ENCODE peak calls at places on chromosomes 11 and 22, in four cellular contexts. C is kidney epithelial cell, M is BE2C, U is psoas muscle. K is an unnamed sample.

GRCh38 chr22:44676441-44677298 is 25.3 kb upstream of the PRR5 start:
- DNase-seq in U (no peak), M (peak; percentile 61), C (no peak), K (no peak)

GRCh38 chr11:44630511-44631210 is 65.2 kb downstream of the CD82 start:
- DNase-seq in U (no peak), C (no peak), M (no peak), K (peak; percentile 5)

GRCh38 chr11:61616443-61616842 is 35.6 kb upstream of the SYT7 start:
- DNase-seq in C (no peak), M (no peak), U (no peak), K (no peak)

GRCh38 chr22:50085211-50085999 is at the start of gene MLC1:
- DNase-seq in M (no peak), U (no peak), C (no peak), K (no peak)

GRCh38 chr11:79237676-79238075 is 203.2 kb downstream of the TENM4 start:
- DNase-seq in C (peak; percentile 86), U (no peak), M (no peak), K (no peak)

GRCh38 chr11:63897459-63898156 is 19.4 kb downstream of the RCOR2 start:
- DNase-seq in U (no peak), C (no peak), M (no peak), K (no peak)

GRCh38 chr11:119702261-119702591 is 26.8 kb downstream of the NECTIN1 start:
- DNase-seq in C (no peak), U (no peak), M (peak; percentile 72), K (no peak)

GRCh38 chr11:83241291-83241946 is 44.7 kb downstream of the CCDC90B start:
- DNase-seq in M (peak; percentile 70), C (peak; percentile 31), U (no peak), K (peak; percentile 83)

GRCh38 chr11:130865091-130865771 is 51.0 kb downstream of the SNX19 start:
- DNase-seq in U (peak; percentile 36), C (no peak), M (no peak), K (no peak)

GRCh38 chr22:38208549-38209097 is 6.8 kb downstream of the MAFF start:
- DNase-seq in M (no peak), C (no peak), U (no peak), K (no peak)

GRCh38 chr22:27032121-27032761 is 374.9 kb downstream of the MIAT start:
- DNase-seq in C (no peak), M (peak; percentile 60), U (peak; percentile 21), K (peak; percentile 46)

GRCh38 chr11:86115542-86116385 is 46.9 kb upstream of the PICALM start:
- DNase-seq in C (no peak), M (no peak), U (no peak), K (no peak)

GRCh38 chr11:128463386-128463829 is 124.0 kb downstream of the ETS1 start:
- DNase-seq in U (no peak), M (no peak), C (peak; percentile 93), K (no peak)

GRCh38 chr11:104154296-104154695 is 9.7 kb downstream of the PDGFD start:
- DNase-seq in U (no peak), C (no peak), M (no peak), K (no peak)

GRCh38 chr11:16786131-16786530 is 47.7 kb downstream of the C11orf58 start:
- DNase-seq in C (no peak), M (no peak), U (no peak), K (no peak)

GRCh38 chr11:126172596-126173038 is 38.8 kb downstream of the RPUSD4 start:
- DNase-seq in M (no peak), U (no peak), C (no peak), K (no peak)

GRCh38 chr22:37241351-37242142 is 2.5 kb downstream of the RAC2 start:
- DNase-seq in U (no peak), M (no peak), C (no peak), K (peak; percentile 33)

GRCh38 chr22:43128116-43128515 is 15.1 kb downstream of the MCAT start:
- DNase-seq in C (no peak), M (no peak), U (no peak), K (no peak)

GRCh38 chr11:79139900-79140299 is 300.9 kb downstream of the TENM4 start:
- DNase-seq in M (no peak), C (no peak), U (no peak), K (no peak)

GRCh38 chr11:70952171-70952570 is 300.2 kb downstream of the SHANK2 start:
- DNase-seq in U (no peak), M (no peak), C (no peak), K (no peak)

GRCh38 chr11:110317516-110317932 is 21.1 kb upstream of the RDX start:
- DNase-seq in C (no peak), M (peak; percentile 56), U (no peak), K (no peak)

GRCh38 chr11:11177156-11177808 is 175.8 kb downstream of the CSNK2A3 start:
- DNase-seq in M (no peak), C (no peak), U (no peak), K (no peak)

GRCh38 chr11:70470127-70470526 is 71.8 kb downstream of the CTTN start:
- DNase-seq in C (no peak), U (no peak), M (no peak), K (peak; percentile 53)

GRCh38 chr22:20244744-20245576 is 23.2 kb downstream of the RTN4R start:
- DNase-seq in C (no peak), U (no peak), M (peak; percentile 46), K (no peak)

GRCh38 chr11:128772814-128773213 is 78.9 kb downstream of the FLI1 start:
- DNase-seq in C (no peak), U (peak; percentile 39), M (peak; percentile 63), K (peak; percentile 51)

GRCh38 chr11:113110046-113110445 is 148.8 kb downstream of the NCAM1 start:
- DNase-seq in M (no peak), U (no peak), C (no peak), K (no peak)

GRCh38 chr11:36452987-36453386 is 57.1 kb downstream of the TRAF6 start:
- DNase-seq in C (no peak), M (no peak), U (no peak), K (no peak)

GRCh38 chr11:107988397-107989158 is 20.1 kb upstream of the CUL5 start:
- DNase-seq in M (no peak), U (no peak), C (no peak), K (no peak)

DNA sequence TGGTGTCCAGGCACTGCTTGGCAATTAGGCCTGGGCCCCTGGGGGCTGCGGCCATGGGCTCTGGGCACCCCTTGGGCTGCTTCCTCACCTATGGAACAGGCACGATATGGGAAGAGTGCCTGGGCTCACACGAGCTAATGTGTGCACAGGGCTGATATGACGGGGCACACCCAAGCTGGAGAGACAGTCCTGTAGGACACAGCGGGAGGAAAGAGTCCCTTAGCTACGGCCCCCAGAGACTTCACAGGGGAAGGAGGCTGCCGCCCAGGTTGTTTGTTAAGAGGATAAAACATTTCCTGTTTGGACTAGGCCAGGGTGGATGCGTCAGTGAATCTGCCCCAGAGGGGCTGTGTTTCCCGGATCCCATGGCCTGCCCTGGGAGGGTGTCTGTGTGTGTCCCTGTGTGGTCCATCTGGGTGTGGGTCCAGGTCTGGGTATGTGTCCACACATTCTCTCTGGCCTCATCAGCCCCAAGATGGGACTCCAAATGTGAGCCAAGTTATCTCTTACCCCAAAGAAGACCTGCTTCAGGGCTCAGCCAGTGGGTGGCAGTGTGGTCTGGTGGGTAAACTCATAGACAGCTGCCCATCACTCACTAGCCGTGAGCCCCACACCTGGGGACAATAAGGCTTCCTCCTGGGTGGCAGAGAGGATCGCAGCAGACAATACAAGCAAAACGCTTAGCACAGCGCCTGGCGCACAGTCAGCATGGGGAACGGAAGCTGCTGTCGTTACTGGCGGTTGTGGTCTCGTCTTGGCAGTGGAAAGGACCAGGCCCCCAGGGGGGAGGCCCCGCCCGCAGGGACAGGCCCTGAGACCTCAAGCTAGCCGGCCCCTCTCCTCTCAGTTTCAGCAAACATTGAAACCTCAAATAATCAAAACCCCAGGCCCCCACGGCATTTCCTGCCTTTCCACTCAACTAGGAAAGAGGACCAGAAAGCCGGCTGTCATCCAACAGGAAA is 3.2 kb upstream of the EMID1 start:
- DNase-seq in U (peak; percentile 56), M (peak; percentile 38), C (no peak), K (peak; percentile 29)
- TF ChIP-seq CTCF in U (peak; percentile 27), M (peak; percentile 68), C (peak; percentile 44), K (peak; percentile 26)

DNA sequence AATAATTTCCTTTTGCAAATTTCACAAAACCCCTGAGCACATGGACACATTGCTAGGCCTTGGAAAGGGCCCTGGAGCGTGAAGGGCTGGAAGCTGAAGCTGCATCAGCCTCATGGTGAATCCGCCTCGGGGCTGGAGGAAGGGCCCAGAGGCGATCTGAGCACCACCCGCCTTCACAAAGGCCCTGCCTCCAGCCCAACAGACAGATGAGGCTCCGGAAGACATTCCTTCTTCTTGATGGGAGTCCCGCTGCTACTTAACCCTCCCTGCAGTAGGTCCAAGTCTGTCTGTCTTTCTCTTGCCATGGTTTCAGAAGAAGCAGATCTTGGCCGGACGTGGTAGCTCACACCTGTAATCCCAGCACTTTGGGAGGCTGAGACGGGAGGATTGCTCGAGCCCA is 16.5 kb downstream of the ARRB1 start:
- DNase-seq in U (no peak), C (no peak), M (no peak), K (no peak)
- H3K27me3 ChIP-seq in U (no peaks in the 10 kb centered on the region), C (no peaks in the 10 kb centered on the region), M (no peaks in the 10 kb centered on the region), K (no peaks in the 10 kb centered on the region)

DNA sequence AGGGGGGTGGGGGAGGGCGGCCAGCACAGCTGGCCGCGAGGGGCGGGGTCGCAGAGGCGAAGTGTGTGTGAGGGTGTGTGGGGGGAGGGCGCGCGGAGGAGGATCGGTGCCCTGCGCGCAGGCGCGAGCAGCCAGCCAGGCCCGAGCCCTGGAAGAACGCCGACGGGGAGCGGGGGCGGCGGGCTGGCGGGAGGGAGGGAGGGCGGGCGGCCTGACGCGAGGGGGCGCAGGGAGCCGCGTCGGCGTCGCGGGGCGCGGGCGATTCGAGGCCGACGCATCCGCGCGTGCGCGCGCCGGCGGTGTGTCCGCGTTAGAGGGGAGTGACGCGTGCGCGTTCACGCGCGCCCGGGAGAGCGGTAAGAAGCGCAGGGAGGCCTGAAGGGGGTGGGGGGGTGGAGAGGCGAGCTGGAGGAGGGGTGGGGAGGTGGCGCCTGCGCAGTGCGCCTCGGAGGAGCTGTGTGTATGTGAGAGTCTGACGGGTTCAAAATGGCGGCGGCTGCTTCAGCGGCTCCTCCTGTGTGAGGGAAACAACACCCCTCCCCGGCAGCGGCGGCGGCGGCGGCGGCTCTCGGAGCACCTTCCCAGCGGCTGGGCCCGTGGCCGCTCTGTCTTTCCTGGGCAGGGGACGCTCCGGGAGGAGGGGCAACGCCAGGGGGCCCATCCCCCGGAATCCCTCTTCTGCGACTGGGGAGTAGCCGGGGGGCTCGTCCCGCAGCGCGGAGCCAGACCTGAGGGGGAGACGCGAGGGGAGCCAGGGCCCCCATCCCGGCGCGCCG is at the start of gene KDM2A:
- DNase-seq in U (peak; percentile 99), M (peak; percentile 100), C (peak; percentile 91), K (peak; percentile 99)
- TF ChIP-seq CTCF in U (peak; percentile 16), M (no peak), C (no peak), K (peak; percentile 29)

GRCh38 chr11:9148727-9149126 is 57.3 kb upstream of the SCUBE2 start:
- DNase-seq in C (no peak), M (no peak), U (no peak), K (no peak)
- H3K27me3 ChIP-seq in C (no peaks in the 10 kb centered on the region), M (no peaks in the 10 kb centered on the region), U (no peaks in the 10 kb centered on the region), K (no peaks in the 10 kb centered on the region)